ENCODE peak calls at places on chromosomes 5 and 9, in seven cellular contexts. B, A, P, Y, J, F and W are unnamed samples.

GRCh38 chr9:132027752-132028666 is 51.7 kb downstream of the MED27 start:
- DNase-seq in B (no peak), A (no peak), P (no peak), Y (peak), J (no peak), F (no peak), W (no peak)

GRCh38 chr5:112604741-112605390 is 132.8 kb upstream of the APC start:
- DNase-seq in B (peak), A (no peak), P (no peak), Y (no peak), J (no peak), F (no peak), W (no peak)

GRCh38 chr5:53856491-53856890 is 296.1 kb downstream of the NDUFS4 start:
- DNase-seq in B (no peak), A (no peak), P (no peak), Y (no peak), J (no peak), F (no peak), W (no peak)

GRCh38 chr5:1029945-1030625 is 21.5 kb downstream of the NKD2 start:
- DNase-seq in B (no peak), A (no peak), P (no peak), Y (no peak), J (no peak), F (no peak), W (no peak)

GRCh38 chr5:42396111-42396510 is 27.1 kb upstream of the GHR start:
- DNase-seq in B (no peak), A (no peak), P (no peak), Y (no peak), J (no peak), F (no peak), W (no peak)

GRCh38 chr5:102536323-102536928 is 37.6 kb upstream of the SLCO6A1 start:
- DNase-seq in B (no peak), A (no peak), P (no peak), Y (no peak), J (peak), F (no peak), W (no peak)

GRCh38 chr5:95403996-95404395 is 12.8 kb downstream of the FAM81B start:
- DNase-seq in B (no peak), A (no peak), P (no peak), Y (no peak), J (no peak), F (no peak), W (no peak)

GRCh38 chr5:30804739-30805313 is 388.7 kb upstream of the CDH6 start:
- DNase-seq in B (no peak), A (no peak), P (no peak), Y (no peak), J (no peak), F (peak), W (no peak)

GRCh38 chr5:159504857-159505304 is 174.6 kb upstream of the IL12B start:
- DNase-seq in B (no peak), A (no peak), P (no peak), Y (no peak), J (peak), F (no peak), W (no peak)

GRCh38 chr9:116099821-116100220 is 53.8 kb upstream of the PAPPA start:
- DNase-seq in B (no peak), A (no peak), P (no peak), Y (no peak), J (peak), F (no peak), W (no peak)

GRCh38 chr5:74497706-74498105 is 142.8 kb downstream of the ENC1 start:
- DNase-seq in B (no peak), A (no peak), P (no peak), Y (no peak), J (no peak), F (no peak), W (no peak)

GRCh38 chr5:167709625-167710024 is 581.8 kb upstream of the WWC1 start:
- DNase-seq in B (no peak), A (no peak), P (no peak), Y (no peak), J (no peak), F (no peak), W (no peak)

GRCh38 chr5:10912435-10912834 is 151.4 kb upstream of the DAP start:
- DNase-seq in B (no peak), A (no peak), P (no peak), Y (no peak), J (no peak), F (no peak), W (no peak)

GRCh38 chr5:73282383-73282782 is 109.4 kb downstream of the TMEM174 start:
- DNase-seq in B (no peak), A (no peak), P (no peak), Y (no peak), J (no peak), F (no peak), W (no peak)

GRCh38 chr5:149707097-149707496 is 23.0 kb upstream of the PPARGC1B start:
- DNase-seq in B (no peak), A (no peak), P (no peak), Y (no peak), J (no peak), F (no peak), W (no peak)

GRCh38 chr5:78252715-78253114 is 41.8 kb downstream of the AP3B1 start:
- DNase-seq in B (no peak), A (no peak), P (no peak), Y (no peak), J (no peak), F (no peak), W (no peak)

GRCh38 chr9:37053684-37054512 is 19.8 kb upstream of the PAX5 start:
- DNase-seq in B (no peak), A (no peak), P (no peak), Y (no peak), J (no peak), F (no peak), W (no peak)

GRCh38 chr5:174735498-174736350 is 11.3 kb downstream of the MSX2 start:
- DNase-seq in B (no peak), A (no peak), P (no peak), Y (no peak), J (no peak), F (peak), W (no peak)

GRCh38 chr9:99259231-99259918 is 37.3 kb downstream of the SEC61B start:
- DNase-seq in B (no peak), A (peak), P (no peak), Y (peak), J (peak), F (peak), W (peak)

GRCh38 chr5:43855418-43855817 is 252.4 kb downstream of the NNT start:
- DNase-seq in B (no peak), A (no peak), P (no peak), Y (no peak), J (peak), F (no peak), W (no peak)

GRCh38 chr5:179908528-179908927 is 831 bp upstream of the TBC1D9B start:
- DNase-seq in B (no peak), A (no peak), P (no peak), Y (no peak), J (no peak), F (peak), W (no peak)

GRCh38 chr5:32096891-32097592 is 77.1 kb downstream of the GOLPH3 start:
- DNase-seq in B (no peak), A (no peak), P (no peak), Y (no peak), J (no peak), F (no peak), W (no peak)

GRCh38 chr5:124986667-124987066 is 240.2 kb upstream of the ZNF608 start:
- DNase-seq in B (no peak), A (no peak), P (no peak), Y (no peak), J (no peak), F (no peak), W (no peak)

GRCh38 chr9:99822596-99823391 is 1.1 kb downstream of the NR4A3 start:
- DNase-seq in B (peak), A (peak), P (peak), Y (peak), J (peak), F (peak), W (no peak)

GRCh38 chr5:56327810-56328209 is 94.7 kb upstream of the ANKRD55 start:
- DNase-seq in B (peak), A (no peak), P (no peak), Y (no peak), J (no peak), F (no peak), W (no peak)

GRCh38 chr9:94030318-94031179 is 53.7 kb upstream of the PTPDC1 start:
- DNase-seq in B (peak), A (peak), P (peak), Y (peak), J (peak), F (peak), W (peak)

GRCh38 chr9:38434833-38435232 is 10.6 kb upstream of the IGFBPL1 start:
- DNase-seq in B (no peak), A (no peak), P (no peak), Y (no peak), J (no peak), F (no peak), W (no peak)

GRCh38 chr5:122129332-122129731 is at the start of gene ZNF474:
- DNase-seq in B (no peak), A (no peak), P (no peak), Y (peak), J (peak), F (peak), W (no peak)

GRCh38 chr5:10856646-10857332 is 95.8 kb upstream of the DAP start:
- DNase-seq in B (peak), A (peak), P (no peak), Y (peak), J (peak), F (peak), W (no peak)

GRCh38 chr5:172573115-172573882 is 67.8 kb upstream of the NEURL1B start:
- DNase-seq in B (no peak), A (no peak), P (no peak), Y (no peak), J (no peak), F (no peak), W (no peak)

GRCh38 chr5:38316544-38317224 is 58.3 kb downstream of the EGFLAM start:
- DNase-seq in B (no peak), A (no peak), P (no peak), Y (no peak), J (peak), F (no peak), W (no peak)
- TF ChIP-seq CTCF in B (no peak), A (no peak), P (no peak), Y (no peak), J (no peak), F (no peak), W (no peak)

GRCh38 chr9:126947529-126947928 is 32.9 kb downstream of the RALGPS1 start:
- DNase-seq in B (peak), A (no peak), P (no peak), Y (no peak), J (no peak), F (peak), W (no peak)
- TF ChIP-seq CTCF in B (peak), A (no peak), P (no peak), Y (no peak), J (peak), F (peak), W (no peak)

DNA sequence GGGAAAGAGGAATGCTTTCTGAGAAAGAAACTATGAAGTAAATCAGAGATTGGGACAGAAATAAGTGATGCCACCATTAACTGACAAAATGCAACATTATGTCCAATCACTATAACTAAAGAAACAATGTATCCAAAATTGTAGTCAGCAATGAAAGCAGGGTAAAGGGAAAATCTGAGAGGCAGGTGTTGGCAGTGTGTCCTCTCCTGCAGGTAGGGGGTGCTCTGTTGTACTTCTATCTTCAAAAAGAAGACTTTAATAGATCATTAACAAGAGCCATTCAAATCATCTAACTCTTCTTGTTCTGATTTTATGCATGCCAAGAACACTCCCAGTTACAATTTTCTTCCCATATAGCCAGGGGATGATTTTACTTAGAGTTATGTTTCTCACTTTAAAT is 1275.7 kb downstream of the PTPRD start:
- DNase-seq in B (no peak), A (no peak), P (no peak), Y (no peak), J (no peak), F (no peak), W (no peak)
- TF ChIP-seq CTCF in B (no peak), A (no peak), P (no peak), Y (no peak), J (no peak), F (peak), W (no peak)

GRCh38 chr5:90161399-90161798 is 248.2 kb downstream of the CETN3 start:
- DNase-seq in B (peak), A (no peak), P (peak), Y (peak), J (peak), F (peak), W (no peak)
- TF ChIP-seq CTCF in B (peak), A (no peak), P (no peak), Y (peak), J (peak), F (peak), W (peak)

DNA sequence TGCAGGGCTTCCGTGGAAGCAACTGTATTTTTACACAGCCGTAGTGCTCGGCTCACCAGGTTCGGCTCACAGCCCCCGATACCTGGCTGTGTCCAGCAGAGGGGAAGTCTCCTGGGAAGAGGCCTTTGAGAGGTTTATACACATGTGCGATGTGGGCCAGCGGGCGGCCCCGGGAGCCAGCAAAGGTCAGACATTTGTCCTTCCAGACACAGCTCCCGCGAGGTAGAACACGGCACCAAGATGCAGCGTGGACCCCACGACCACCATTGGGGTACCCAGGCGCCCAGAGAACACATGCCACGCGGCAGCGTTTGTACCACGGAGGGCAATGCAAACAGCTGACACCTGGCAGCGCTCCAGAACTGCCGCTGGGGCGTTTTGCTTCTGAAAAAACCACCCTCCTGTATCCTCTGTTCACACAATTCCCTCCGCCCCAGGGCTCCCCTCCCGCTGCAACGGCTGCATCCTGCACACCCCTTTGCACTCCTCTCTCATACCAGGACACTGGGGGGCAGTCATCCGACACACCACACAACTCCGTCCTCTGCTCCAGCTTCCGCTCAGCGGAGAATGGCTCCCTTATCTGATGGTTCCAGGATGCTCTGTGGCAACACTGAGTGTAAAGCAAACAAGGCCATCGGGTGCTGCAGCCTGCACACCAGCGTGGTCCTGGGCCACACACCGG is 235.3 kb downstream of the SYK start:
- DNase-seq in B (peak), A (peak), P (peak), Y (peak), J (peak), F (peak), W (peak)
- TF ChIP-seq CTCF in B (peak), A (peak), P (peak), Y (peak), J (peak), F (peak), W (peak)